ENCODE peak calls at places on chromosomes 12 and 14, in five cellular contexts. One of them, this sample, is unnamed.

GRCh38 chr14:100306256-100306505 is at the start of gene SLC25A29:
- DNase-seq in fibroblast of pulmonary artery: no peak
- DNase-seq in A673: no peak
- DNase-seq in GM12865: no peak
- DNase-seq in ovary: no peak
- DNase-seq in this sample: no peak

GRCh38 chr12:77163068-77163810 is 97.9 kb upstream of the E2F7 start:
- DNase-seq in fibroblast of pulmonary artery: no peak
- DNase-seq in A673: no peak
- DNase-seq in GM12865: no peak
- DNase-seq in ovary: no peak
- DNase-seq in this sample: no peak

GRCh38 chr12:88578821-88579518 is 1.3 kb downstream of the KITLG start:
- DNase-seq in fibroblast of pulmonary artery: no peak
- DNase-seq in A673: peak
- DNase-seq in GM12865: no peak
- DNase-seq in ovary: no peak
- DNase-seq in this sample: peak

GRCh38 chr14:92456215-92457017 is 57.2 kb upstream of the RIN3 start:
- DNase-seq in fibroblast of pulmonary artery: peak
- DNase-seq in A673: peak
- DNase-seq in GM12865: peak
- DNase-seq in ovary: no peak
- DNase-seq in this sample: peak

GRCh38 chr12:27667540-27667939 is 28.7 kb upstream of the REP15 start:
- DNase-seq in fibroblast of pulmonary artery: peak
- DNase-seq in A673: no peak
- DNase-seq in GM12865: no peak
- DNase-seq in ovary: no peak
- DNase-seq in this sample: no peak

GRCh38 chr12:71664411-71665108 is 459 bp downstream of the THAP2 start:
- DNase-seq in fibroblast of pulmonary artery: peak
- DNase-seq in A673: no peak
- DNase-seq in GM12865: no peak
- DNase-seq in ovary: no peak
- DNase-seq in this sample: no peak

GRCh38 chr12:101794574-101794973 is 36.2 kb downstream of the GNPTAB start:
- DNase-seq in fibroblast of pulmonary artery: no peak
- DNase-seq in A673: no peak
- DNase-seq in GM12865: no peak
- DNase-seq in ovary: no peak
- DNase-seq in this sample: no peak

GRCh38 chr14:61524211-61524806 is 171.0 kb upstream of the HIF1A start:
- DNase-seq in fibroblast of pulmonary artery: peak
- DNase-seq in A673: peak
- DNase-seq in GM12865: no peak
- DNase-seq in ovary: no peak
- DNase-seq in this sample: peak

GRCh38 chr12:30145351-30146017 is 361.7 kb upstream of the TMTC1 start:
- DNase-seq in fibroblast of pulmonary artery: no peak
- DNase-seq in A673: peak
- DNase-seq in GM12865: no peak
- DNase-seq in ovary: no peak
- DNase-seq in this sample: no peak

GRCh38 chr14:69504775-69505174 is 20.2 kb downstream of the PLEKHD1 start:
- DNase-seq in fibroblast of pulmonary artery: no peak
- DNase-seq in A673: no peak
- DNase-seq in GM12865: no peak
- DNase-seq in ovary: no peak
- DNase-seq in this sample: no peak

GRCh38 chr12:71772728-71773127 is 18.1 kb downstream of the RAB21 start:
- DNase-seq in fibroblast of pulmonary artery: no peak
- DNase-seq in A673: no peak
- DNase-seq in GM12865: no peak
- DNase-seq in ovary: no peak
- DNase-seq in this sample: no peak

GRCh38 chr14:54686219-54686870 is 119.4 kb downstream of the SAMD4A start:
- DNase-seq in fibroblast of pulmonary artery: peak
- DNase-seq in A673: no peak
- DNase-seq in GM12865: peak
- DNase-seq in ovary: peak
- DNase-seq in this sample: no peak

GRCh38 chr12:57280234-57281062 is 29.5 kb upstream of the STAC3 start:
- DNase-seq in fibroblast of pulmonary artery: peak
- DNase-seq in A673: peak
- DNase-seq in GM12865: peak
- DNase-seq in ovary: no peak
- DNase-seq in this sample: peak

DNA sequence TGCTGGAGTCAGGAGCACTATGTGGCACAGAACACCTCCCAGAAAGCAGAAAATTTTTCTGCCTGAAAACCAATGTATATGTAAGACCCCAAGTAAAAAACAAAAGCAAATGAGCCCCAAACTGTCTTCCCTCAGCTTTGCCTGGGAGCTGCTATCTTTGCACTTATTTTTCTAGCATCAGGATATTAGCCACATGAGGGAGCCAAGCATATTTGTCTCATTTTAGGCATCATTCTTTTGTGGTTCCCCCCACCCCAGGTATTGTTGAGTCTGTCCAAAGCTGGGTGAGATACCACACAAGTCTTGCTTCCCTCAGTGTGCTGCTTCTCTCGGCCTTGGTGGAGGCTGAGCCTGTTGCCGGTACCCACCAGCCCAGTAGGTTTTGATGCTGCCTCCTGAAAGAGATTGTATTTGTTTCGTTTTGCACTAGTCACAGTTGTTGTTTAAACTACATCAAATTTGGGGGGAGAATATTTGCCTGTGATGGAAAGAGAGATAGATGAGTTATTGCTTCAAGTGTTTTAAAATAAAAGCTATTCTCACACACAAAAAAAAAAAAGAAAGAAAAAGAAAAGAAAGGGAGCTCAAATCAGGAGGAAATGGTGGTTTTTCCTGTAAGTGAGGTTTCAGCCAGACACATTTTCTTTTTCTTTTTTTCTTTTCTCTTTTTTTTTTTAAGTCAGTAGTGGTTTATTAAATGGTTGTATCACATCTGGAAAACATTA is 58.3 kb downstream of the SLC4A8 start:
- DNase-seq in fibroblast of pulmonary artery: no peak
- DNase-seq in A673: peak
- DNase-seq in GM12865: peak
- DNase-seq in ovary: no peak
- DNase-seq in this sample: no peak
- TF ChIP-seq CTCF in fibroblast of pulmonary artery: no peak
- TF ChIP-seq CTCF in A673: no peak
- TF ChIP-seq CTCF in GM12865: no peak
- TF ChIP-seq CTCF in ovary: no peak
- TF ChIP-seq CTCF in this sample: no peak

GRCh38 chr14:72812292-72812851 is 81.5 kb downstream of the DPF3 start:
- DNase-seq in fibroblast of pulmonary artery: no peak
- DNase-seq in A673: no peak
- DNase-seq in GM12865: no peak
- DNase-seq in ovary: no peak
- DNase-seq in this sample: peak
- H3K4me3 ChIP-seq in fibroblast of pulmonary artery: no peak
- H3K4me3 ChIP-seq in A673: no peak
- H3K4me3 ChIP-seq in GM12865: no peak
- H3K4me3 ChIP-seq in ovary: no peak
- H3K4me3 ChIP-seq in this sample: no peak

GRCh38 chr14:105532735-105533141 is 6.4 kb downstream of the TMEM121 start:
- DNase-seq in fibroblast of pulmonary artery: peak
- DNase-seq in A673: peak
- DNase-seq in GM12865: peak
- DNase-seq in ovary: no peak
- DNase-seq in this sample: peak
- TF ChIP-seq CTCF in fibroblast of pulmonary artery: peak
- TF ChIP-seq CTCF in A673: peak
- TF ChIP-seq CTCF in GM12865: peak
- TF ChIP-seq CTCF in ovary: no peak
- TF ChIP-seq CTCF in this sample: peak

DNA sequence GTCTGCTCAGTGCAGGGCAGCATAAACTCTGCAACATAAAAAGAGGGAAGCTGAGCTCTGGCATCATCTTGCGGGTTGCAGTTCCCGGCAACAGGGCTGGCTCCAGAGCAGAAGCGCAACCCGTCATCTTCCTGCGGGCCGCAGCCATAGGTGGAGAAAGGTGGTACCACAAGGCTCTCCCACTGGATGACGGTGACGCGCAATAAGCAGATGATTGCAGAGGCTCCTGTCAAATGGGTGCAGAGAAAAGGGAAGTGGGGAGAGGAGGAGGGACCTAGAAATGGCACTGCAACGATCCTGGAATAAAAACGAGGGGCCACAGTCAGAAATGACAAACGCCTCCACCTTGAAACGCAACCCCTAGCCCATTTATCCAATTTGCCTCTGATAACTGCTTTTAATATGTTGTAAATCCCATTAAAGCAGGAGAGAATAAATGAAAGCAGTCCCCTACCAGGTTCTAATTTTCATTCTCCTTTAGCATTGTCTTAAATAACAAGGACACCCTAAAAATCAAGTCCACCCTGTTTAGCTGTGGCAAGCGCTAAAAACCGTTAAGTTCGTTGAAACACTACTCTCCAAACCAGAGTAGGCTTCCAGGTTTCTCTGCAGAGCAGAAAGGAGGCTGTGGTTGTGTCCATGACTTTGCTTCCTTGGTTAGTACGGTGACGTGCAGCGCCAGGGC is 30.9 kb upstream of the TUBA1C start:
- DNase-seq in fibroblast of pulmonary artery: no peak
- DNase-seq in A673: no peak
- DNase-seq in GM12865: peak
- DNase-seq in ovary: peak
- DNase-seq in this sample: peak
- H3K4me3 ChIP-seq in fibroblast of pulmonary artery: no peak
- H3K4me3 ChIP-seq in A673: peak
- H3K4me3 ChIP-seq in GM12865: peak
- H3K4me3 ChIP-seq in ovary: peak
- H3K4me3 ChIP-seq in this sample: no peak

GRCh38 chr14:81738946-81739659 is 205.4 kb upstream of the SEL1L start:
- DNase-seq in fibroblast of pulmonary artery: no peak
- DNase-seq in A673: no peak
- DNase-seq in GM12865: no peak
- DNase-seq in ovary: no peak
- DNase-seq in this sample: no peak

GRCh38 chr14:81743605-81744004 is 210.0 kb upstream of the SEL1L start:
- DNase-seq in fibroblast of pulmonary artery: no peak
- DNase-seq in A673: no peak
- DNase-seq in GM12865: no peak
- DNase-seq in ovary: no peak
- DNase-seq in this sample: no peak

DNA sequence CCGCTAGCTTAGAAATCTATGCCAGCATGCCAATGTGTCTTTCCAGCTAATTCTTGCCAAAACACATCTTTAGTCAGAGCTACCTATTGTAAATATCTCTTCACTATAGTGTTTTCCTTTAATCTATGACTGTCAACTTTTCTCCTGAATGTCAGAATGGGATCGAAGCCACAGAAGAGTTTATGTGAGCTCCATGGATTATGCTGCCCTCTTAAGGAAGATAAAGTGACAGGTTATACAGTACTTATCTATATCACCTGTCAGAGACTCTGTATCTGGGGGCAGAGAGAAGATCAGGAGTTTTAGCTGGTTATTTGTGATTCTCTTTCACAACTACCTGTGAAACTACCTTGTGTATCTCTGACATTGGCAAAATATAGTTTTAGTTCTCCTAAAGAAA is 204.3 kb upstream of the SEL1L start:
- DNase-seq in fibroblast of pulmonary artery: no peak
- DNase-seq in A673: no peak
- DNase-seq in GM12865: no peak
- DNase-seq in ovary: no peak
- DNase-seq in this sample: no peak
- TF ChIP-seq CTCF in fibroblast of pulmonary artery: no peak
- TF ChIP-seq CTCF in A673: no peak
- TF ChIP-seq CTCF in GM12865: no peak
- TF ChIP-seq CTCF in ovary: no peak
- TF ChIP-seq CTCF in this sample: peak

GRCh38 chr12:3366451-3367155 is 124.4 kb upstream of the PRMT8 start:
- DNase-seq in fibroblast of pulmonary artery: no peak
- DNase-seq in A673: no peak
- DNase-seq in GM12865: no peak
- DNase-seq in ovary: no peak
- DNase-seq in this sample: peak
- H3K4me3 ChIP-seq in fibroblast of pulmonary artery: no peak
- H3K4me3 ChIP-seq in A673: no peak
- H3K4me3 ChIP-seq in GM12865: no peak
- H3K4me3 ChIP-seq in ovary: no peak
- H3K4me3 ChIP-seq in this sample: no peak

DNA sequence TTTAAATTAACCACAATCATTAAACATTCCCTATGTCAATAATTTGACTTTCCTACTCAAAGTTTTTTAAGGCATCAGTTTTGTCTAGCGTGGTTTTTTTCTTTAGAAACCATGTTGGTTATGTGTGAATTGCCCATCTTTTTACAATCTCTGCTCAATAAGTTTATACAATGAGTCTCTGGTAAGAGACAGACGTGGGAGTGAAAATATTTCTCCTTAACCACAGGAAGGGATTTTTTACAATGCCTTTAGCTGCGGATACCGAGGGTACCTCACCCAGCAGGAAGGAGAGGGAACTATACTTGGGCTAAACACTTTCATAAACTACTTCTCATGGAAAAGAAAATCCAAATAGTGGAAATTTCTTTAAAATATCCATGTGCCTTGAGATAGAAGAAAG is 191.4 kb upstream of the BCL2L14 start:
- DNase-seq in fibroblast of pulmonary artery: peak
- DNase-seq in A673: peak
- DNase-seq in GM12865: no peak
- DNase-seq in ovary: no peak
- DNase-seq in this sample: no peak
- TF ChIP-seq CTCF in fibroblast of pulmonary artery: no peak
- TF ChIP-seq CTCF in A673: no peak
- TF ChIP-seq CTCF in GM12865: no peak
- TF ChIP-seq CTCF in ovary: no peak
- TF ChIP-seq CTCF in this sample: no peak

This sample was measured in endodermal cell.